ENCODE peak calls at places on chromosomes 16 and 17, in ten cellular contexts. D is stomach, T is breast epithelium, O is GM12892, R is tibial nerve, X is Peyer's patch, K is testis, V is H1, L is uterus, H is right lobe of liver. U is an unnamed sample.
A peak's percentile ranks its signal among the peaks of the same experiment; 100 is the strongest.

GRCh38 chr17:27807567-27808470 is 7.5 kb upstream of the NOS2 start:
- DNase-seq in D (peak; percentile 49), T (no peak), O (peak; percentile 56), R (no peak), X (no peak), K (peak; percentile 40), V (no peak), L (no peak), H (no peak), U (no peak)

GRCh38 chr16:23394141-23394540 is 58.8 kb downstream of the COG7 start:
- DNase-seq in D (no peak), T (no peak), O (no peak), R (no peak), X (no peak), K (no peak), V (no peak), L (no peak), H (no peak), U (no peak)

GRCh38 chr17:21513012-21513570 is 136.9 kb downstream of the KCNJ12 start:
- DNase-seq in D (peak; percentile 83), T (peak; percentile 77), O (peak; percentile 77), R (peak; percentile 70), X (peak; percentile 78), K (peak; percentile 87), V (peak; percentile 85), L (peak; percentile 73), H (peak; percentile 84), U (peak; percentile 81)

GRCh38 chr16:19969284-19969683 is 84.6 kb upstream of the GPRC5B start:
- DNase-seq in D (no peak), T (no peak), O (no peak), R (no peak), X (no peak), K (no peak), V (no peak), L (no peak), H (no peak), U (no peak)

GRCh38 chr16:21101631-21102420 is 48.8 kb downstream of the DNAH3 start:
- DNase-seq in D (peak; percentile 31), T (no peak), O (no peak), R (no peak), X (peak; percentile 52), K (peak; percentile 34), V (no peak), L (no peak), H (no peak), U (peak; percentile 42)

GRCh38 chr16:22318690-22319358 is 21.6 kb downstream of the POLR3E start:
- DNase-seq in D (peak; percentile 43), T (no peak), O (no peak), R (peak; percentile 21), X (peak; percentile 67), K (peak; percentile 40), V (peak; percentile 90), L (no peak), H (no peak), U (peak; percentile 58)

GRCh38 chr16:89484923-89485679 is 5.3 kb downstream of the ANKRD11 start:
- DNase-seq in D (no peak), T (no peak), O (no peak), R (no peak), X (no peak), K (no peak), V (no peak), L (no peak), H (no peak), U (peak; percentile 53)

GRCh38 chr17:75691371-75692290 is 24.5 kb downstream of the SAP30BP start:
- DNase-seq in D (no peak), T (no peak), O (no peak), R (no peak), X (peak; percentile 60), K (no peak), V (no peak), L (no peak), H (peak; percentile 30), U (peak; percentile 96)

GRCh38 chr17:18928726-18929125 is 23.2 kb upstream of the SLC5A10 start:
- DNase-seq in D (no peak), T (no peak), O (no peak), R (no peak), X (no peak), K (no peak), V (no peak), L (no peak), H (no peak), U (no peak)

GRCh38 chr17:67434061-67434525 is 57.0 kb downstream of the PITPNC1 start:
- DNase-seq in D (peak; percentile 28), T (no peak), O (no peak), R (peak; percentile 32), X (no peak), K (no peak), V (no peak), L (no peak), H (no peak), U (peak; percentile 97)
- TF ChIP-seq POLR2A in D (no peak), T (no peak), O (no peak), R (no peak), X (no peak), K (no peak), V (no peak), L (no peak), H (no peak), U (no peak)

DNA sequence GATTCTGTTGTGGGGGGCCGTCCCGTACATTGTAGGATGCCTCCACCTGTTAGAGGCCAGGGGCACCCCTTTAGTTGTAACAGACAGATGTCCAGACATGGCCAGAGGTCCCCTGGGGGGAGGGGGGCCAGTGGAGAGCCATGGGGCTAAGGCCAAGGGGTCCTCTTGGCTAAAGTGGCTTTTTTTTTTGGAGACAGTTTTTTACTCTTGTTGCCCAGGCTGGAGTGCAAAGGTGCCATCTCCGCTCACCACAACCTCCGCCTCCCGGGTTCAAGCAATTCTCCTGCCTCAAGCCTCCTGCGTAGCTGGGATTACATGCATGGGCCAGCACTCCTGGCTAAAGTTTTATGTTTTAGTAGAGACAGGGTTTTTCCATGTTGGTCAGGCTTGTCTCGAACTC is 229.0 kb downstream of the CPPED1 start:
- DNase-seq in D (no peak), T (no peak), O (no peak), R (no peak), X (peak; percentile 9), K (no peak), V (no peak), L (no peak), H (no peak), U (no peak)
- TF ChIP-seq POLR2A in D (no peak), T (no peak), O (no peak), R (no peak), X (no peak), K (no peak), V (no peak), L (no peak), H (no peak), U (no peak)

GRCh38 chr16:30065943-30066881 is 652 bp downstream of the ALDOA start:
- DNase-seq in D (no peak), T (no peak), O (no peak), R (no peak), X (peak; percentile 53), K (peak; percentile 33), V (no peak), L (no peak), H (peak; percentile 59), U (peak; percentile 77)

GRCh38 chr16:30065112-30065942 is at the start of gene ALDOA:
- DNase-seq in D (peak; percentile 98), T (peak; percentile 98), O (peak; percentile 93), R (peak; percentile 96), X (peak; percentile 99), K (peak; percentile 98), V (peak; percentile 92), L (peak; percentile 99), H (peak; percentile 99), U (peak; percentile 99)

GRCh38 chr16:30064746-30065111 is 831 bp upstream of the ALDOA start:
- DNase-seq in D (no peak), T (no peak), O (no peak), R (peak; percentile 27), X (peak; percentile 63), K (no peak), V (no peak), L (no peak), H (no peak), U (no peak)

GRCh38 chr16:30063278-30063892 is 2.2 kb upstream of the ALDOA start:
- DNase-seq in D (no peak), T (no peak), O (no peak), R (no peak), X (no peak), K (no peak), V (no peak), L (no peak), H (no peak), U (no peak)

GRCh38 chr16:30063893-30064745 is 1.4 kb upstream of the ALDOA start:
- DNase-seq in D (peak; percentile 79), T (peak; percentile 69), O (peak; percentile 70), R (peak; percentile 79), X (peak; percentile 68), K (peak; percentile 81), V (peak; percentile 77), L (peak; percentile 75), H (peak; percentile 80), U (peak; percentile 92)
- TF ChIP-seq POLR2A in D (no peak), T (peak; percentile 15), O (no peak), R (peak; percentile 29), X (no peak), K (no peak), V (no peak), L (no peak), H (peak; percentile 54), U (peak; percentile 65)

GRCh38 chr17:50918071-50918932 is 52.1 kb upstream of the TOB1 start:
- DNase-seq in D (peak; percentile 82), T (peak; percentile 76), O (no peak), R (no peak), X (no peak), K (no peak), V (no peak), L (no peak), H (peak; percentile 55), U (peak; percentile 54)

GRCh38 chr17:50920891-50921595 is 54.9 kb upstream of the TOB1 start:
- DNase-seq in D (peak; percentile 62), T (no peak), O (no peak), R (no peak), X (peak; percentile 74), K (no peak), V (no peak), L (no peak), H (peak; percentile 64), U (no peak)

GRCh38 chr17:50920041-50920410 is 53.9 kb upstream of the TOB1 start:
- DNase-seq in D (no peak), T (peak; percentile 66), O (no peak), R (no peak), X (no peak), K (no peak), V (no peak), L (no peak), H (no peak), U (no peak)

GRCh38 chr17:50918933-50919296 is 52.8 kb upstream of the TOB1 start:
- DNase-seq in D (peak; percentile 62), T (no peak), O (no peak), R (no peak), X (peak; percentile 72), K (no peak), V (no peak), L (no peak), H (peak; percentile 55), U (no peak)

DNA sequence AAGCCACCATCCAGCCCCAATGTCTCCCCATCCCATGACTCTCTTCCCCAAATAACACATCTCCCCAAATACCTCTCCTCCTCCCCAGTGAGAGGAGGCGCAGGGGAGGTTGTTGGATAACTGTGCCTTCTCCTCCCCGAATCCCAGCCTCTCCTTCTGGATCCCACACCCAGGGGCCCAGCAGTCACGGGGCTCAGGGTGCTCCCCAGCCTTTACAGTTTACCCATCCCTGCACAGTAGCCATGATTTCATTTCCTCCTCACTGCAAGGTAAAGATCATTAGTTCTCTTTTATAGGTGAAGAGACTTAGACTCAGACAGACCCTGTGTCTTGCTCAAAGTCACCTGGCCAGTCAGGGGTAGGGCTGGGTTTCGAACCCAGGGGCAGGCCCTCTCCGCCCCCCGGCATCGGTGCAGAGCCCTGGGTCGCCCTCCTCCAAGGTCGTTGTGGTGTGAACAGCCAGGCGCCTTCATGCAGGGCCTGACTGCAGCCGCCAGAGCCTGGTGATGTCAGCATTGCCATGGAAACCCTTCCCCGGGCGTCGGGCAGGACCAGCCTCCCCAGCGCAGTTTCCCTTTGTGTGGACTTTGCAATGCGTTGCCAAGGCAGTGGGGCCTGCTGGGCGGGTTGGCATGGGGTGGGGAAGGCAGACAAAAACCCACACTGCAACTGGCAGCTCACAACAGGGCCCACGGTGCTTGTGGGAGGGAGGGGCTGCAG is 53.3 kb upstream of the TOB1 start:
- DNase-seq in D (peak; percentile 96), T (peak; percentile 97), O (peak; percentile 83), R (peak; percentile 64), X (peak; percentile 94), K (peak; percentile 85), V (peak; percentile 82), L (peak; percentile 80), H (peak; percentile 98), U (no peak)
- TF ChIP-seq POLR2A in D (no peak), T (no peak), O (no peak), R (peak; percentile 18), X (no peak), K (no peak), V (no peak), L (peak; percentile 17), H (peak; percentile 41), U (no peak)